ENCODE peak calls at places on chromosomes 16 and 17, in four cellular contexts. T is prostate gland, J is stomach, O is transverse colon. V is an unnamed sample.

GRCh38 chr17:28997811-28998210 is 8.0 kb downstream of the SEZ6 start:
- DNase-seq in T (no peak), J (no peak), O (no peak), V (no peak)

GRCh38 chr17:32970281-32970680 is 21.4 kb upstream of the SPACA3 start:
- DNase-seq in T (no peak), J (no peak), O (no peak), V (no peak)

GRCh38 chr17:14547556-14547955 is 246.7 kb downstream of the HS3ST3B1 start:
- DNase-seq in T (no peak), J (no peak), O (no peak), V (no peak)

GRCh38 chr17:42531455-42532354 is 4.3 kb upstream of the NAGLU start:
- DNase-seq in T (no peak), J (peak; percentile 70), O (peak; percentile 76), V (no peak)

GRCh38 chr17:50240876-50241275 is 33.4 kb upstream of the TMEM92 start:
- DNase-seq in T (no peak), J (no peak), O (no peak), V (no peak)

GRCh38 chr16:78352184-78352583 is 252.7 kb downstream of the WWOX start:
- DNase-seq in T (no peak), J (no peak), O (no peak), V (no peak)

GRCh38 chr16:50151744-50152143 is 1.4 kb upstream of the TENT4B start:
- DNase-seq in T (no peak), J (no peak), O (no peak), V (no peak)

GRCh38 chr16:66690106-66690847 is 6.3 kb downstream of the CMTM4 start:
- DNase-seq in T (no peak), J (no peak), O (no peak), V (no peak)

GRCh38 chr16:1089439-1089821 is 6.6 kb downstream of the C1QTNF8 start:
- DNase-seq in T (no peak), J (no peak), O (no peak), V (no peak)

GRCh38 chr17:75006653-75007052 is 5.8 kb upstream of the MRPL58 start:
- DNase-seq in T (no peak), J (no peak), O (no peak), V (no peak)

GRCh38 chr16:11051430-11052079 is 107.2 kb downstream of the CLEC16A start:
- DNase-seq in T (no peak), J (no peak), O (no peak), V (no peak)

GRCh38 chr16:52557236-52557635 is 10.3 kb upstream of the TOX3 start:
- DNase-seq in T (no peak), J (no peak), O (peak; percentile 38), V (no peak)

GRCh38 chr17:19768046-19768782 is 20.1 kb upstream of the ALDH3A1 start:
- DNase-seq in T (no peak), J (no peak), O (no peak), V (no peak)

GRCh38 chr17:208429-208828 is 27.0 kb upstream of the DOC2B start:
- DNase-seq in T (no peak), J (no peak), O (peak; percentile 43), V (no peak)

GRCh38 chr16:84648595-84649510 is 542 bp downstream of the KLHL36 start:
- DNase-seq in T (peak; percentile 48), J (peak; percentile 68), O (peak; percentile 73), V (peak; percentile 86)

GRCh38 chr17:82358467-82359350 is at the start of gene TEX19:
- DNase-seq in T (no peak), J (no peak), O (no peak), V (no peak)

GRCh38 chr17:12512712-12513355 is 152.9 kb upstream of the MYOCD start:
- DNase-seq in T (no peak), J (no peak), O (no peak), V (no peak)

GRCh38 chr16:66443269-66443652 is 16.2 kb downstream of the BEAN1 start:
- DNase-seq in T (no peak), J (no peak), O (no peak), V (no peak)

GRCh38 chr16:4288148-4288921 is 15.5 kb upstream of the TFAP4 start:
- DNase-seq in T (peak; percentile 70), J (peak; percentile 79), O (peak; percentile 81), V (peak; percentile 98)

GRCh38 chr16:62068747-62069146 is 32.5 kb upstream of the CDH8 start:
- DNase-seq in T (no peak), J (no peak), O (no peak), V (no peak)

GRCh38 chr17:48144976-48145798 is 37.6 kb downstream of the SNX11 start:
- DNase-seq in T (no peak), J (no peak), O (no peak), V (no peak)

DNA sequence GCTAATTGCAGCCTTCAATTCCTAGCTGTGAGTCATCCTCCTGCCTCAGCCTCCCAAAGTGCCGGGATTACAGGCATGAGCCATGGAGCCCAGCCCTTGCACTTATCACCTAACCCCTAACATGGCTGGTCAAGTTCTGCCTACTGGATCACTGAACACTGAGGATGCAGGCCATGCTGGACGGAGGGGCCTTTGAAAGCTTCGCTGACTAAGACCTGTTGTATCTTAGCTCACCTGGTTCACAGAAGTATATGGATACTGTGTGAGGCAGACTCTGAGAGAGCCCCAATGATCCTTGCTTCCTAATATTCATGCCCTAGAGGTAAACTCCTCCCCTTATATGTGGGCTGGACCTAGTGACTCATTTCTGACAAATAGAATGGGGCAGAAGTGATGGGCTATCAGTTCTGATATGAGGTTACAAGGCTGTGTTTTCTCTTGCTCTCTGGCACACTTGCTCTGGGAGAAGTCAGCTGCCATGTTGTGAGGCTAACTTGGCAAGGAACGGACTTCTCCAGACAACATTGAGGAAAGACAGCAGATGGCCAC is 11.7 kb upstream of the TMIGD1 start:
- DNase-seq in T (no peak), J (no peak), O (no peak), V (no peak)
- TF ChIP-seq POLR2AphosphoS5 in T (no peak), J (no peak), O (no peak), V (no peak)

DNA sequence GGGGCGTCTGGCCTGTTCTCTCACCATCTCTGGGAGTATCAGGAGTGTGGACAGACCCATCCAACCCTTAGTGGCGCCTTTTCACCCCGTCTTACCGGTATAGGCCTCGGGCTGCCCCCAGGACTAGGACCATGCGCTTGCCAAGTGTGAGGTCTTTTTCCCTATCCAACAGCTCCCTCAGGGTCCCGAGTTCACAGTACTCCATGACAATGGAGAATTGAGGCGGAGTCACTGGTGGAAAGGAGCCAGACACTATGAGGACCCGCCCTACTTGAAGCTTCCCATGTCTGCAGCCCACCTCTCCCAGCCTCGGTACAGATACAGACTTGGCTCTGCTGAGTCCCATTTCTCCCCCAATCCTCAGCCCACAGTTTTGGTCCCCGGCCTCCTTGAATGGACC is 15.9 kb upstream of the RFWD3 start:
- DNase-seq in T (no peak), J (no peak), O (no peak), V (no peak)
- TF ChIP-seq POLR2AphosphoS5 in T (no peak), J (no peak), O (no peak), V (no peak)

GRCh38 chr17:45132569-45133463 is 501 bp upstream of the PLCD3 start:
- DNase-seq in T (peak; percentile 85), J (peak; percentile 89), O (peak; percentile 89), V (peak; percentile 89)

GRCh38 chr17:45137561-45138305 is 2.2 kb downstream of the ACBD4 start:
- DNase-seq in T (no peak), J (no peak), O (peak; percentile 62), V (no peak)

GRCh38 chr17:45136846-45137560 is 1.5 kb downstream of the ACBD4 start:
- DNase-seq in T (no peak), J (no peak), O (no peak), V (no peak)

GRCh38 chr17:45135978-45136791 is 698 bp downstream of the ACBD4 start:
- DNase-seq in T (no peak), J (no peak), O (no peak), V (no peak)

DNA sequence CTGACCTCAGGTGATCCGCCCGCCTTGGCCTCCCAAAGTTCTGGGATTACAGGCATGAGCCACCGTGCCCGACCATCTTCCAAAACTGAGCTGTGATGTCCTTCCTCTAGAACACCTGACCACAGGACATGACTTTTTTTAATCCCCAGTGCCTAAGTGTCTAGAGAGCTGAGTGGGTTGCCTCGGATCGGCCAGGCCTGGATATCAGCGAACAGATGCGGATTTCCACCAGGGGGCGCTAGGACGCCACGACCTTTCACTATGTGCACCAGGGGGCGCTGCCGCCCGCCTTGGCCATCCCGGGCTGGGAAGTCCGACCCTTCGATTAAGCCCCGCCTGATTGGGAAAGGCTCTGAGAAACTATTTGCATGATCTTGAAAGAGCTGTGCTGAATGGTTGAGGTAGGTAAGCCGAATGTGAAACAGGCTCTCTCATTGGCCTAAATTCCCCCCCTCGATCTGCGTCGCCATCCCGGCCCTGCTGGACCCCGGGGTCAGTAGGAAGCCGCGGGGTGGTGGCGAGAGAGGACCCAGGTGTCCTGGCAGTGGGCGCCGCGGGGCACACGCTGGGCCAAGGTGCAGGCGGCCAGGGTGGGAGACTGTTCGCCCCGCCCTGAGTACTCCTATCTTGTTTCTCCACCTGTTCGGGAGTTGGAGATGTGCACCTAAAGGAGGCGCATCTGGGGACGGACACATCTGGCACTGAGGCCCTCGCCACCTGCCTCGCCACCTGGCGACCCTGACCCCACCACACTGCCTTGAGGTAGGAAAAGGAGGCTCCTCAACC is at the start of gene ACBD4:
- DNase-seq in T (peak; percentile 96), J (peak; percentile 97), O (peak; percentile 96), V (peak; percentile 94)
- TF ChIP-seq POLR2AphosphoS5 in T (peak; percentile 98), J (peak; percentile 72), O (peak; percentile 87), V (peak; percentile 41)

GRCh38 chr17:60163108-60163784 is 13.5 kb downstream of the CA4 start:
- DNase-seq in T (no peak), J (no peak), O (no peak), V (no peak)
- TF ChIP-seq POLR2AphosphoS5 in T (no peak), J (no peak), O (no peak), V (no peak)